ENCODE peak calls at places on chromosomes 7 and 10, in seven cellular contexts. M is CD8-positive, alpha-beta T cell; I is breast epithelium; J is transverse colon; T is H1; Q is CD8-positive, alpha-beta memory T cell; N is psoas muscle. P is an unnamed sample. For H3K9me3, the result is how much of the 10 kb centered on the place peaks cover.

GRCh38 chr7:153087498-153087897 is 327.9 kb downstream of the ACTR3B start:
- DNase-seq in I (no peak), M (no peak), N (no peak), J (no peak), Q (no peak), T (no peak), P (no peak)

GRCh38 chr10:75814071-75814470 is 382.6 kb downstream of the LRMDA start:
- DNase-seq in I (no peak), M (no peak), T (no peak), J (no peak), N (no peak), Q (no peak), P (no peak)

GRCh38 chr7:74284781-74285259 is 4.4 kb upstream of the CLIP2 start:
- DNase-seq in M (no peak), T (no peak), Q (no peak), N (no peak), I (no peak), J (peak), P (no peak)

GRCh38 chr10:79084012-79084971 is 15.5 kb downstream of the ZMIZ1 start:
- DNase-seq in I (peak), J (peak), Q (no peak), N (peak), T (no peak), M (no peak), P (no peak)

GRCh38 chr7:27143950-27144798 is 693 bp upstream of the HOXA5 start:
- DNase-seq in Q (no peak), I (peak), T (no peak), N (peak), M (no peak), J (peak), P (no peak)

GRCh38 chr7:107661865-107662379 is 1.3 kb downstream of the SLC26A4 start:
- DNase-seq in N (no peak), I (no peak), J (no peak), T (no peak), Q (no peak), M (no peak), P (no peak)

GRCh38 chr7:123319911-123320310 is 120.1 kb upstream of the SLC13A1 start:
- DNase-seq in Q (no peak), I (no peak), T (no peak), M (no peak), N (no peak), J (no peak), P (no peak)

GRCh38 chr10:114024876-114025609 is 18.6 kb upstream of the ADRB1 start:
- DNase-seq in M (no peak), N (no peak), T (no peak), Q (no peak), I (no peak), J (no peak), P (no peak)

GRCh38 chr7:115099906-115100305 is 178.0 kb downstream of the MDFIC start:
- DNase-seq in T (no peak), I (no peak), Q (no peak), J (no peak), N (no peak), M (no peak), P (no peak)

GRCh38 chr10:61898435-61898778 is 3.1 kb upstream of the ARID5B start:
- DNase-seq in T (no peak), I (no peak), N (no peak), M (no peak), J (no peak), Q (no peak), P (no peak)

GRCh38 chr7:149381245-149381644 is 79.6 kb downstream of the ZNF777 start:
- DNase-seq in N (no peak), M (no peak), I (no peak), J (no peak), Q (no peak), T (no peak), P (no peak)

GRCh38 chr7:30436046-30436445 is 42.5 kb downstream of the NOD1 start:
- DNase-seq in N (no peak), M (no peak), Q (no peak), T (no peak), J (no peak), I (no peak), P (no peak)

GRCh38 chr7:13880789-13881188 is 108.7 kb downstream of the ETV1 start:
- DNase-seq in J (no peak), I (no peak), N (no peak), T (no peak), Q (no peak), M (no peak), P (no peak)

GRCh38 chr10:116210588-116211346 is 62.2 kb downstream of the GFRA1 start:
- DNase-seq in T (no peak), M (no peak), Q (no peak), J (no peak), I (no peak), N (no peak), P (no peak)

GRCh38 chr10:49139866-49140195 is 6.0 kb upstream of the FAM170B start:
- DNase-seq in I (no peak), M (no peak), N (no peak), Q (no peak), J (no peak), T (no peak), P (no peak)

GRCh38 chr7:156988605-156989185 is 21.8 kb downstream of the MNX1 start:
- DNase-seq in Q (no peak), N (no peak), J (no peak), M (no peak), I (no peak), T (no peak), P (no peak)

DNA sequence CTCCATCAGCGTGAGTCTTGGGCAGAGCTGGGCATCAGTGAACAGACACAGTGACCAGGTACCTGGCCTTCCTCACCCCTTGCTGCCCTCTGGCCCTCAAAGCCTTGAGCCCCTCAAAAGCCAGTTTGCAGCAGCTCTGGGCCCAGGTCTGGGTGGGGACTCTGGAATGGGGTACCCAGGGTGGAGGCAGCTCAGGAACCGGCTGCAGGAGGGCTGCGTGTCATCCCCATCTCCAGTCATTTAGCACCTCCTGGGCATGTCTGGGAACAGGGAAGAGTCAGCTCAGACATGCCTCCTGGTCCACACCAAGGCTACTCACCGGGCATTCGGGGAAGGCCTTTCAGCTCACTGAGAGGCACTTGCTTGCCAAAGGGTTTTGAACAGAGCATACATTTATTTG is 503.3 kb downstream of the TCERG1L start:
- DNase-seq in J (no peak), I (no peak), T (no peak), Q (no peak), M (no peak), N (no peak), P (no peak)
- H3K9me3 ChIP-seq in J (under half), I (under half), T (under half), Q (under half), M (under half), N (under half), P (under half)

GRCh38 chr10:108392286-108392685 is 1227.8 kb upstream of the SORCS1 start:
- DNase-seq in T (no peak), Q (no peak), M (no peak), I (no peak), N (no peak), J (no peak), P (no peak)
- H3K9me3 ChIP-seq in T (under half), Q (under half), M (under half), I (under half), N (under half), J (under half), P (under half)

GRCh38 chr7:159103382-159104187 is 41.1 kb downstream of the VIPR2 start:
- DNase-seq in M (no peak), Q (no peak), T (no peak), J (no peak), I (no peak), N (peak), P (no peak)

GRCh38 chr7:159107052-159107892 is 37.4 kb downstream of the VIPR2 start:
- DNase-seq in J (no peak), T (no peak), I (no peak), Q (no peak), N (peak), M (no peak), P (no peak)

GRCh38 chr7:159105066-159105780 is 39.4 kb downstream of the VIPR2 start:
- DNase-seq in T (no peak), N (peak), Q (no peak), I (no peak), J (peak), M (no peak), P (no peak)

GRCh38 chr7:159104188-159105030 is 40.3 kb downstream of the VIPR2 start:
- DNase-seq in J (peak), N (peak), Q (no peak), T (no peak), M (no peak), I (no peak), P (no peak)

GRCh38 chr7:159105845-159106614 is 38.6 kb downstream of the VIPR2 start:
- DNase-seq in Q (no peak), J (peak), T (no peak), I (no peak), N (peak), M (no peak), P (no peak)
- H3K9me3 ChIP-seq in Q (under half), J (under half), T (under half), I (under half), N (under half), M (under half), P (under half)

GRCh38 chr7:158110661-158111555 is 476.7 kb downstream of the PTPRN2 start:
- DNase-seq in J (no peak), M (no peak), I (no peak), Q (no peak), N (no peak), T (no peak), P (no peak)
- H3K9me3 ChIP-seq in J (under half), M (under half), I (under half), Q (under half), N (under half), T (under half), P (under half)

GRCh38 chr7:56213574-56213973 is 97.4 kb upstream of the NUPR2 start:
- DNase-seq in T (no peak), I (no peak), J (no peak), N (no peak), Q (no peak), M (no peak), P (no peak)

GRCh38 chr7:56218510-56218909 is 102.3 kb upstream of the NUPR2 start:
- DNase-seq in M (no peak), N (no peak), J (no peak), Q (no peak), T (no peak), I (no peak), P (no peak)

GRCh38 chr7:56222866-56223265 is 106.6 kb upstream of the NUPR2 start:
- DNase-seq in Q (no peak), I (no peak), J (no peak), M (no peak), N (no peak), T (no peak), P (no peak)

GRCh38 chr7:56219017-56219416 is 102.8 kb upstream of the NUPR2 start:
- DNase-seq in M (no peak), T (no peak), I (no peak), J (no peak), Q (no peak), N (no peak), P (no peak)
- H3K9me3 ChIP-seq in M (under half), T (half or more), I (under half), J (under half), Q (under half), N (under half), P (under half)